ENCODE peak calls at places on chromosomes 3 and 15, in eight cellular contexts. X is SK-N-SH, J is K562, Z is GM12878, U is A549, O is HCT116, L is GM23338, C is HepG2. N is an unnamed sample.
A peak's percentile ranks its signal among the peaks of the same experiment; 100 is the strongest.

GRCh38 chr3:48693826-48694225 is 8.1 kb upstream of the NCKIPSD start:
- DNase-seq in X (no peak), J (no peak), Z (no peak), U (no peak), O (no peak), L (no peak), C (no peak), N (no peak)

GRCh38 chr3:110733045-110733444 is 338.6 kb upstream of the NECTIN3 start:
- DNase-seq in X (no peak), J (no peak), Z (no peak), U (no peak), O (no peak), L (no peak), C (no peak), N (no peak)

GRCh38 chr3:38386992-38387750 is 40.6 kb downstream of the XYLB start:
- DNase-seq in X (no peak), J (no peak), Z (no peak), U (no peak), O (no peak), L (no peak), C (no peak), N (no peak)

GRCh38 chr3:170055209-170055608 is 17.4 kb downstream of the GPR160 start:
- DNase-seq in X (no peak), J (no peak), Z (peak; percentile 63), U (no peak), O (no peak), L (no peak), C (no peak), N (no peak)

GRCh38 chr15:57307527-57308193 is 68.6 kb upstream of the CGNL1 start:
- DNase-seq in X (no peak), J (no peak), Z (no peak), U (peak; percentile 40), O (no peak), L (no peak), C (peak; percentile 69), N (no peak)

GRCh38 chr3:39268554-39268910 is 11.3 kb downstream of the CX3CR1 start:
- DNase-seq in X (no peak), J (no peak), Z (no peak), U (no peak), O (no peak), L (no peak), C (no peak), N (no peak)

GRCh38 chr3:123159926-123160635 is 41.7 kb upstream of the SEC22A start:
- DNase-seq in X (peak; percentile 9), J (no peak), Z (no peak), U (no peak), O (no peak), L (no peak), C (no peak), N (no peak)

GRCh38 chr3:21901504-21901903 is 150.5 kb upstream of the ZNF385D start:
- DNase-seq in X (no peak), J (no peak), Z (no peak), U (no peak), O (no peak), L (no peak), C (no peak), N (no peak)

GRCh38 chr15:61839541-61839940 is 220.7 kb downstream of the VPS13C start:
- DNase-seq in X (no peak), J (no peak), Z (no peak), U (no peak), O (no peak), L (no peak), C (no peak), N (no peak)

GRCh38 chr3:11385908-11386307 is 113.7 kb downstream of the ATG7 start:
- DNase-seq in X (no peak), J (no peak), Z (no peak), U (peak; percentile 6), O (no peak), L (peak; percentile 12), C (no peak), N (no peak)

GRCh38 chr3:146313411-146314111 is 62.7 kb upstream of the PLSCR4 start:
- DNase-seq in X (no peak), J (no peak), Z (no peak), U (peak; percentile 64), O (peak; percentile 37), L (no peak), C (no peak), N (no peak)

GRCh38 chr3:45981321-45982038 is 14.1 kb downstream of the FYCO1 start:
- DNase-seq in X (no peak), J (peak; percentile 54), Z (no peak), U (no peak), O (no peak), L (no peak), C (no peak), N (no peak)

GRCh38 chr15:101170568-101171350 is 81.1 kb downstream of the CHSY1 start:
- DNase-seq in X (no peak), J (no peak), Z (no peak), U (no peak), O (no peak), L (no peak), C (no peak), N (no peak)

GRCh38 chr3:140447136-140447535 is 230.7 kb upstream of the TRIM42 start:
- DNase-seq in X (no peak), J (no peak), Z (no peak), U (no peak), O (no peak), L (no peak), C (no peak), N (no peak)

GRCh38 chr3:166190360-166190759 is 353.1 kb upstream of the BCHE start:
- DNase-seq in X (no peak), J (no peak), Z (no peak), U (peak; percentile 1), O (no peak), L (peak; percentile 7), C (no peak), N (no peak)

GRCh38 chr3:136751259-136752045 is 726 bp downstream of the STAG1 start:
- DNase-seq in X (peak; percentile 86), J (peak; percentile 61), Z (no peak), U (peak; percentile 78), O (no peak), L (peak; percentile 79), C (peak; percentile 82), N (no peak)

GRCh38 chr3:136750922-136751258 is 1.3 kb downstream of the STAG1 start:
- DNase-seq in X (no peak), J (no peak), Z (no peak), U (no peak), O (no peak), L (no peak), C (no peak), N (no peak)

GRCh38 chr3:136752046-136752326 is 192 bp downstream of the STAG1 start:
- DNase-seq in X (peak; percentile 81), J (peak; percentile 51), Z (no peak), U (no peak), O (no peak), L (peak; percentile 75), C (no peak), N (no peak)

GRCh38 chr3:136750209-136750921 is 1.8 kb downstream of the STAG1 start:
- DNase-seq in X (no peak), J (no peak), Z (no peak), U (peak; percentile 7), O (no peak), L (no peak), C (peak; percentile 9), N (no peak)

GRCh38 chr3:136749106-136749505 is 3.1 kb downstream of the STAG1 start:
- DNase-seq in X (no peak), J (no peak), Z (no peak), U (no peak), O (no peak), L (no peak), C (peak; percentile 4), N (no peak)
- H3K27ac ChIP-seq in X (peak overlapping the region; percentile 98), J (peak overlapping the region; percentile 77), Z (peak overlapping the region; percentile 66), U (no peak overlapping the region), O (no peak overlapping the region), L (no peak overlapping the region), C (peak overlapping the region; percentile 16), N (peak overlapping the region; percentile 99)

GRCh38 chr15:92009162-92009561 is 155.7 kb downstream of the SLCO3A1 start:
- DNase-seq in X (no peak), J (no peak), Z (no peak), U (no peak), O (no peak), L (no peak), C (no peak), N (no peak)
- H3K4me3 ChIP-seq in X (no peak overlapping the region), J (no peak overlapping the region), Z (no peak overlapping the region), U (no peak overlapping the region), O (no peak overlapping the region), L (no peak overlapping the region), C (no peak overlapping the region), N (no peak overlapping the region)

GRCh38 chr3:193906849-193907410 is 229.0 kb upstream of the HES1 start:
- DNase-seq in X (no peak), J (no peak), Z (no peak), U (no peak), O (no peak), L (no peak), C (no peak), N (no peak)
- TF ChIP-seq REST in X (no peak), J (no peak), Z (no peak), U (no peak), O (no peak), L (no peak), C (no peak), N (no peak)

GRCh38 chr3:176926688-176927087 is 270.6 kb downstream of the TBL1XR1 start:
- DNase-seq in X (no peak), J (no peak), Z (no peak), U (no peak), O (no peak), L (no peak), C (no peak), N (no peak)

GRCh38 chr3:176926034-176926433 is 271.2 kb downstream of the TBL1XR1 start:
- DNase-seq in X (no peak), J (no peak), Z (no peak), U (no peak), O (no peak), L (peak; percentile 16), C (no peak), N (no peak)

GRCh38 chr3:176919836-176920760 is 277.2 kb downstream of the TBL1XR1 start:
- DNase-seq in X (no peak), J (no peak), Z (no peak), U (peak; percentile 7), O (no peak), L (no peak), C (peak; percentile 18), N (no peak)

GRCh38 chr3:176916777-176917176 is 280.5 kb downstream of the TBL1XR1 start:
- DNase-seq in X (no peak), J (no peak), Z (no peak), U (no peak), O (peak; percentile 75), L (peak; percentile 97), C (no peak), N (no peak)

DNA sequence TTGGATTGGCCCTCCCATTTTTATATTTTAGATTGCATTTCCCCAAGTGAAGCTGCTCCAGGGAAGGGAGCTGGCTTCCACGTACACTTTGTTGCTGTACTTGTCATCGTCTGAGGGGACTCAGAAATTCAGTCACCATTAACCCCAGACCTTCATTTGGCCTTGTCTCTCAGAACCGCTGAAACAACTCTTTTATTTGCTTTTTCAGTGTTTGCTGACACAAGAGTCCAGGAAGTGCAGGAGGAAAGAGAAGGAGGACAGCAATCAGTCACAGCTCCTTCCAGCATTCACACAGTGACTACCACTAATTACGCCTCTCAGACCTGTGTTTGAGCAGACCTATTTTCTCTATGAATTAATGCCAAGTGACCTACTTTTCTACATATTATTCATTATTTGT is 276.5 kb downstream of the TBL1XR1 start:
- DNase-seq in X (no peak), J (no peak), Z (no peak), U (no peak), O (no peak), L (no peak), C (peak; percentile 53), N (no peak)
- H3K27ac ChIP-seq in X (no peak overlapping the region), J (no peak overlapping the region), Z (no peak overlapping the region), U (no peak overlapping the region), O (no peak overlapping the region), L (no peak overlapping the region), C (no peak overlapping the region), N (no peak overlapping the region)

GRCh38 chr3:12935023-12935860 is 93.9 kb upstream of the RPL32 start:
- DNase-seq in X (no peak), J (peak; percentile 64), Z (no peak), U (peak; percentile 13), O (no peak), L (no peak), C (no peak), N (no peak)
- H3K4me3 ChIP-seq in X (no peak overlapping the region), J (no peak overlapping the region), Z (no peak overlapping the region), U (no peak overlapping the region), O (no peak overlapping the region), L (no peak overlapping the region), C (no peak overlapping the region), N (no peak overlapping the region)